ENCODE peak calls at places on chromosomes 16 and 17, in seven cellular contexts. S, F, N, H, A, P and E are unnamed samples.

GRCh38 chr17:29948460-29949185 is 7.2 kb downstream of the EFCAB5 start:
- DNase-seq in S (no peak), F (no peak), N (no peak), H (no peak), A (no peak), P (no peak), E (no peak)

GRCh38 chr17:17153709-17154108 is 52.4 kb downstream of the PLD6 start:
- DNase-seq in S (no peak), F (no peak), N (no peak), H (no peak), A (no peak), P (no peak), E (no peak)

GRCh38 chr16:47204736-47205499 is 61.2 kb upstream of the NETO2 start:
- DNase-seq in S (no peak), F (no peak), N (no peak), H (no peak), A (no peak), P (no peak), E (no peak)

GRCh38 chr17:44086364-44087311 is 16.1 kb downstream of the G6PC3 start:
- DNase-seq in S (peak; percentile 52), F (peak; percentile 79), N (peak; percentile 89), H (no peak), A (peak; percentile 26), P (peak; percentile 85), E (no peak)

GRCh38 chr16:79980650-79981521 is 380.3 kb upstream of the MAF start:
- DNase-seq in S (no peak), F (peak; percentile 55), N (no peak), H (no peak), A (no peak), P (no peak), E (no peak)

GRCh38 chr17:64183815-64184397 is 54.0 kb upstream of the ERN1 start:
- DNase-seq in S (peak; percentile 35), F (peak; percentile 89), N (no peak), H (no peak), A (no peak), P (no peak), E (no peak)

GRCh38 chr16:14013571-14014283 is 57.4 kb upstream of the MRTFB start:
- DNase-seq in S (no peak), F (peak; percentile 34), N (peak; percentile 12), H (peak; percentile 85), A (no peak), P (peak; percentile 83), E (no peak)

GRCh38 chr16:81832801-81833547 is 53.9 kb downstream of the PLCG2 start:
- DNase-seq in S (no peak), F (no peak), N (no peak), H (no peak), A (no peak), P (no peak), E (peak; percentile 79)

GRCh38 chr16:57571098-57571497 is 28.7 kb downstream of the ADGRG5 start:
- DNase-seq in S (no peak), F (no peak), N (no peak), H (no peak), A (no peak), P (no peak), E (no peak)

GRCh38 chr16:85056211-85056748 is 28.7 kb downstream of the KIAA0513 start:
- DNase-seq in S (peak; percentile 16), F (no peak), N (no peak), H (peak; percentile 51), A (no peak), P (peak; percentile 43), E (no peak)

GRCh38 chr17:72702998-72703397 is 389.5 kb downstream of the SLC39A11 start:
- DNase-seq in S (no peak), F (peak; percentile 46), N (no peak), H (no peak), A (no peak), P (no peak), E (no peak)

GRCh38 chr17:70808596-70808995 is 639.3 kb downstream of the KCNJ2 start:
- DNase-seq in S (no peak), F (peak; percentile 7), N (no peak), H (peak; percentile 38), A (no peak), P (no peak), E (no peak)

GRCh38 chr17:72121164-72122001 is 563 bp downstream of the SOX9 start:
- DNase-seq in S (no peak), F (peak; percentile 64), N (no peak), H (no peak), A (no peak), P (peak; percentile 32), E (no peak)